ENCODE peak calls at places on chromosomes 5 and 9, in five cellular contexts. A is activated CD4-positive, alpha-beta T cell treated with anti-CD3 and anti-CD28 coated beads, Interleukin-2, amount 10 ng/mL, durations not matched to agents 24 days and 14 days; E is renal cortical epithelial cell; I is HuH-7.5; F is neural progenitor cell. J is an unnamed sample.

GRCh38 chr5:82549263-82549662 is 271.1 kb upstream of the RPS23 start:
- DNase-seq in A (no peak), E (no peak), I (no peak), F (no peak), J (no peak)

GRCh38 chr5:139694556-139695182 is 46.5 kb downstream of the CXXC5 start:
- DNase-seq in A (no peak), E (peak), I (no peak), F (no peak), J (no peak)

GRCh38 chr5:86909896-86910295 is 292.2 kb downstream of the COX7C start:
- DNase-seq in A (no peak), E (peak), I (no peak), F (no peak), J (no peak)

GRCh38 chr5:18967637-18968036 is 1020.4 kb downstream of the CDH18 start:
- DNase-seq in A (no peak), E (no peak), I (no peak), F (no peak), J (no peak)

GRCh38 chr9:92723299-92723625 is 41.4 kb downstream of the BICD2 start:
- DNase-seq in A (no peak), E (peak), I (no peak), F (no peak), J (no peak)

GRCh38 chr5:60685700-60686099 is 14.3 kb downstream of the DEPDC1B start:
- DNase-seq in A (peak), E (no peak), I (no peak), F (no peak), J (no peak)

GRCh38 chr5:168734657-168735344 is 155.6 kb upstream of the PANK3 start:
- DNase-seq in A (no peak), E (no peak), I (no peak), F (no peak), J (no peak)

GRCh38 chr9:131404581-131404980 is 10.7 kb downstream of the PRRC2B start:
- DNase-seq in A (no peak), E (no peak), I (no peak), F (no peak), J (no peak)

GRCh38 chr5:59380350-59380951 is 513.1 kb downstream of the PDE4D start:
- DNase-seq in A (peak), E (peak), I (peak), F (peak), J (no peak)

GRCh38 chr5:135304352-135305221 is 94.4 kb downstream of the MACROH2A1 start:
- DNase-seq in A (peak), E (peak), I (no peak), F (no peak), J (no peak)

GRCh38 chr5:157464518-157465171 is 4.6 kb downstream of the NIPAL4 start:
- DNase-seq in A (peak), E (peak), I (no peak), F (no peak), J (peak)

GRCh38 chr5:167614294-167615104 is 676.9 kb upstream of the WWC1 start:
- DNase-seq in A (no peak), E (no peak), I (no peak), F (no peak), J (no peak)

GRCh38 chr5:71481441-71481840 is 26.0 kb downstream of the BDP1 start:
- DNase-seq in A (no peak), E (no peak), I (no peak), F (no peak), J (no peak)

GRCh38 chr9:128098017-128098935 is 29.3 kb downstream of the PTGES2 start:
- DNase-seq in A (peak), E (peak), I (peak), F (peak), J (peak)

GRCh38 chr5:125198270-125198974 is 452.0 kb upstream of the ZNF608 start:
- DNase-seq in A (no peak), E (peak), I (no peak), F (peak), J (no peak)

GRCh38 chr9:6827370-6827949 is 69.7 kb downstream of the KDM4C start:
- DNase-seq in A (peak), E (peak), I (peak), F (peak), J (no peak)

J was measured in activated T-cell treated with anti-CD3 and anti-CD28 coated beads for 1 hour.